ENCODE peak calls at places on chromosomes 7 and 10, in seven cellular contexts. J, R, P, Y, V, U and X are unnamed samples.

GRCh38 chr10:124696446-124697392 is 47.5 kb downstream of the FAM53B start:
- DNase-seq in J (no peak), R (no peak), P (no peak), Y (no peak), V (no peak), U (no peak), X (peak; percentile 73)

GRCh38 chr10:124614003-124614659 is 130.0 kb downstream of the FAM53B start:
- DNase-seq in J (no peak), R (no peak), P (no peak), Y (no peak), V (no peak), U (no peak), X (no peak)

GRCh38 chr10:8402469-8403074 is 348.1 kb downstream of the GATA3 start:
- DNase-seq in J (no peak), R (no peak), P (no peak), Y (no peak), V (no peak), U (no peak), X (no peak)

GRCh38 chr7:67006966-67007365 is 10.3 kb downstream of the TYW1 start:
- DNase-seq in J (no peak), R (no peak), P (no peak), Y (no peak), V (no peak), U (no peak), X (no peak)

GRCh38 chr7:112254709-112255387 is 48.4 kb downstream of the ZNF277 start:
- DNase-seq in J (no peak), R (no peak), P (no peak), Y (no peak), V (no peak), U (no peak), X (no peak)

GRCh38 chr10:33532901-33533300 is 198.4 kb upstream of the NRP1 start:
- DNase-seq in J (no peak), R (no peak), P (no peak), Y (no peak), V (no peak), U (no peak), X (no peak)

GRCh38 chr7:123811056-123811455 is 33.9 kb upstream of the HYAL4 start:
- DNase-seq in J (no peak), R (no peak), P (no peak), Y (no peak), V (no peak), U (no peak), X (no peak)

GRCh38 chr7:147311332-147311731 is 1194.7 kb downstream of the CNTNAP2 start:
- DNase-seq in J (no peak), R (no peak), P (no peak), Y (no peak), V (no peak), U (no peak), X (no peak)

GRCh38 chr7:116610210-116610609 is 61.8 kb upstream of the MET start:
- DNase-seq in J (no peak), R (peak; percentile 82), P (no peak), Y (no peak), V (no peak), U (no peak), X (no peak)

GRCh38 chr10:72162978-72163377 is 52.8 kb upstream of the ANAPC16 start:
- DNase-seq in J (no peak), R (peak; percentile 28), P (no peak), Y (no peak), V (no peak), U (no peak), X (no peak)

GRCh38 chr7:157685430-157686284 is 348.9 kb downstream of the DNAJB6 start:
- DNase-seq in J (peak; percentile 44), R (no peak), P (no peak), Y (no peak), V (no peak), U (no peak), X (peak; percentile 66)
- H3K27me3 ChIP-seq in J (no peaks in the 10 kb centered on the region), R (peaks cover 85% of the 10 kb centered on the region), P (peaks cover 35% of the 10 kb centered on the region), Y (no peaks in the 10 kb centered on the region), V (peaks cover 99% of the 10 kb centered on the region), U (peaks cover 97% of the 10 kb centered on the region), X (peaks cover 28% of the 10 kb centered on the region)

GRCh38 chr10:68957284-68957615 is 1.3 kb downstream of the DDX21 start:
- DNase-seq in J (no peak), R (no peak), P (no peak), Y (no peak), V (no peak), U (peak; percentile 6), X (no peak)
- TF ChIP-seq POLR2AphosphoS5 in J (no peak), R (no peak), P (no peak), Y (no peak), V (no peak), U (no peak), X (no peak)

GRCh38 chr7:122299935-122300606 is 4.5 kb downstream of the FEZF1 start:
- DNase-seq in J (no peak), R (no peak), P (no peak), Y (no peak), V (no peak), U (peak; percentile 81), X (no peak)
- H3K27me3 ChIP-seq in J (peaks cover 62% of the 10 kb centered on the region), R (peaks cover 96% of the 10 kb centered on the region), P (peaks cover 34% of the 10 kb centered on the region), Y (no peaks in the 10 kb centered on the region), V (peaks cover 99% of the 10 kb centered on the region), U (peaks cover 84% of the 10 kb centered on the region), X (peaks cover 6% of the 10 kb centered on the region)

GRCh38 chr10:96586419-96587254 is at the start of gene TM9SF3:
- DNase-seq in J (peak; percentile 97), R (peak; percentile 84), P (no peak), Y (peak; percentile 49), V (peak; percentile 95), U (peak; percentile 93), X (peak; percentile 99)

GRCh38 chr10:96588601-96589419 is 2.0 kb upstream of the TM9SF3 start:
- DNase-seq in J (no peak), R (no peak), P (no peak), Y (no peak), V (no peak), U (no peak), X (no peak)

GRCh38 chr10:96587255-96588059 is 645 bp upstream of the TM9SF3 start:
- DNase-seq in J (no peak), R (peak; percentile 83), P (no peak), Y (peak; percentile 48), V (peak; percentile 70), U (peak; percentile 76), X (no peak)

GRCh38 chr10:96585726-96586418 is 940 bp downstream of the TM9SF3 start:
- DNase-seq in J (no peak), R (peak; percentile 41), P (no peak), Y (no peak), V (peak; percentile 78), U (peak; percentile 18), X (no peak)

DNA sequence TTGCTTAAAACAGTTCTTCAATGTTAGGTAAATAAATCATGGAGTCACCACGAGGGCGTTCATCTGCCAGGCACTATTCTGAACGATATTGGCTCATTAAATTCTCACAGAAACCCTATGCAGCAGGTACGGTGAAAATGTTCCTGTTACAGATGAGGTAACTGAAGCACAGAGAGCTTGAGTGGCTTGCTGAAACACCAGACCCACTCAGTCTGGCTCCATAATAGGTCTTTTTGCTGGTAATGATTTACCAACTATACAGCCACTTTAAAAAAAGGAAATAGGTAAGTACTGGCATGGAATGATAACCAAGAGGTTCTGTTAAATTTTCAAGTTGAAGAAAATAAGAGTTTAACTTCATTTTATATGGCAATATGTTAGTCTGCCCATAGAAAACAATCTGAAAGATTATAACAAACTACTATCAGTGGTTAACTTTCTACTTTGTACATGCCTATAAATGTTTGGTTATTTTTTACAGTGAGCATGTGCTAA is 1.3 kb upstream of the TM9SF3 start:
- DNase-seq in J (peak; percentile 11), R (no peak), P (no peak), Y (no peak), V (peak; percentile 35), U (no peak), X (no peak)
- TF ChIP-seq POLR2AphosphoS5 in J (no peak), R (no peak), P (no peak), Y (no peak), V (peak; percentile 60), U (no peak), X (no peak)

DNA sequence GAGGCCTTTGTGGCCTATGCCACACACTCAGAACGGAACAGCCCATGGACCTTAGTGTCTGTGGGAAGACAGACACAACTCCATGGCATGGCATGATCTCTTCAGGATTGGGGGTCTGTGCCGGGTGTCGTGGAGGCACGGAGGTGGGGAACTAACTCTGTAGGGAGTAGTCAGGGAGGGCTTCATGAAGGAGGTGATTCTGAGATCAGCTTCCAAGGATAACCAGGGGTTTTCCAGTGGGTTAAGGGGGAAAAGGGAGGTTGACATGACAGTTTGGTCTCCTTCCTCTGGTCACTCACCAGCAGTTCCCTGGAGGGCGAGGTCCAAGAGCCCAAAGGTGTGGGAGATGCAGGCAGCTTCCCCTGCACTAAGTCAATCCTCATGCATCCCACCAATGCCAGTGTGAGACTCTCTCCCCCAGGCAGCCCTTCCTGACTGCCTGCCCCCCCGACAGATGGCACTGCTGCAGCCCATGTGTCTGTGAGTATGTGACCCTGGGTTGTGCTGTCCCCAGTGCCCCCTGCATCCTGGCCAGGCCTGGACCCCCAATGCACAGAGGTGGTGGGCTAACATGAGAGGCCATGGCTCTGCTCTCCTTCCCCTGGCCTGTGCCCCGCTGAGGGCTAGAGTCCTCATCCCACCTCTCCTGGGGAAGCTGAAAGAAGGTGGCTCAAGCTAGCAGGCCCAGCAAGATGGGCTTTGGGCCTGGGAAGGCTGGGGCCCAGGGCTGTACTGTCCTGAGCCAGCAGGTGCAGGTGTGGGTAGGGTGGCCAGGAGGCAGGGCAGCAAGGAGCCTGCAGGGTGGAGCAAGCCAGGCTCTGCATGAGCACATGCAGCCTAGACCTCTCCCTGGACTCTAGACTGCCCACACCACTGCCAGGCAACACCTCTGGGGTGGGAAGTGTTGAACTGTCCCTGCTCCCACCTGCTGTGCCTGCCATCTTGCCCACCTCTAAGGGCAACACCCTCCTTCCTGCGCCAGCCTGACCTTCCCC is 39.7 kb downstream of the RASGEF1A start:
- DNase-seq in J (no peak), R (no peak), P (no peak), Y (no peak), V (peak; percentile 4), U (no peak), X (peak; percentile 71)
- H3K27me3 ChIP-seq in J (peaks cover 33% of the 10 kb centered on the region), R (peaks cover 26% of the 10 kb centered on the region), P (peaks cover 4% of the 10 kb centered on the region), Y (no peaks in the 10 kb centered on the region), V (peaks cover 37% of the 10 kb centered on the region), U (peaks cover 44% of the 10 kb centered on the region), X (peaks cover 25% of the 10 kb centered on the region)

GRCh38 chr10:14247650-14248258 is 83.0 kb downstream of the FRMD4A start:
- DNase-seq in J (no peak), R (no peak), P (no peak), Y (no peak), V (no peak), U (no peak), X (no peak)
- TF ChIP-seq POLR2AphosphoS5 in J (no peak), R (no peak), P (no peak), Y (no peak), V (no peak), U (no peak), X (no peak)